ENCODE peak calls at places on chromosomes 12 and 14, in six cellular contexts. H, S, Q, I, C and W are unnamed samples.

GRCh38 chr14:71579331-71579730 is 352.9 kb upstream of the RGS6 start:
- DNase-seq in H (no peak), S (no peak), Q (no peak), I (no peak), C (no peak), W (no peak)

GRCh38 chr12:29241821-29242591 is 92.9 kb downstream of the FAR2 start:
- DNase-seq in H (peak), S (peak), Q (peak), I (no peak), C (peak), W (no peak)

GRCh38 chr12:26188641-26189040 is 6.7 kb upstream of the SSPN start:
- DNase-seq in H (no peak), S (peak), Q (no peak), I (no peak), C (no peak), W (no peak)

GRCh38 chr14:47665337-47666134 is 9.9 kb downstream of the MDGA2 start:
- DNase-seq in H (no peak), S (no peak), Q (no peak), I (no peak), C (no peak), W (no peak)

GRCh38 chr14:91372680-91373495 is 44.7 kb downstream of the CCDC88C start:
- DNase-seq in H (no peak), S (no peak), Q (no peak), I (no peak), C (no peak), W (no peak)

GRCh38 chr12:128820723-128821432 is 2.9 kb downstream of the SLC15A4 start:
- DNase-seq in H (no peak), S (no peak), Q (no peak), I (no peak), C (no peak), W (no peak)

GRCh38 chr12:124286414-124286813 is 8.5 kb upstream of the RFLNA start:
- DNase-seq in H (no peak), S (peak), Q (no peak), I (no peak), C (no peak), W (no peak)

GRCh38 chr14:74459289-74459946 is 33.4 kb upstream of the SYNDIG1L start:
- DNase-seq in H (peak), S (peak), Q (peak), I (peak), C (peak), W (no peak)

GRCh38 chr12:71938728-71939385 is at the start of gene TPH2:
- DNase-seq in H (peak), S (peak), Q (peak), I (peak), C (peak), W (peak)

GRCh38 chr14:74879427-74880180 is 2.1 kb upstream of the DLST start:
- DNase-seq in H (no peak), S (no peak), Q (peak), I (no peak), C (no peak), W (no peak)

GRCh38 chr14:94485944-94486841 is 10.2 kb upstream of the SERPINA9 start:
- DNase-seq in H (peak), S (peak), Q (peak), I (peak), C (peak), W (no peak)

GRCh38 chr12:103637429-103637828 is 50.4 kb downstream of the STAB2 start:
- DNase-seq in H (no peak), S (no peak), Q (no peak), I (no peak), C (no peak), W (no peak)

GRCh38 chr14:42854061-42854460 is 1247.4 kb downstream of the LRFN5 start:
- DNase-seq in H (no peak), S (peak), Q (no peak), I (no peak), C (peak), W (no peak)

GRCh38 chr14:101591121-101591520 is 29.8 kb downstream of the DIO3 start:
- DNase-seq in H (no peak), S (peak), Q (no peak), I (no peak), C (no peak), W (no peak)

GRCh38 chr12:19223695-19224094 is 94.2 kb downstream of the PLEKHA5 start:
- DNase-seq in H (no peak), S (peak), Q (no peak), I (no peak), C (no peak), W (no peak)

GRCh38 chr12:76274699-76275098 is 73.5 kb downstream of the BBS10 start:
- DNase-seq in H (no peak), S (peak), Q (no peak), I (no peak), C (no peak), W (no peak)

GRCh38 chr12:54306925-54307731 is 6.3 kb upstream of the NFE2 start:
- DNase-seq in H (peak), S (peak), Q (no peak), I (no peak), C (no peak), W (no peak)

GRCh38 chr14:69055125-69055524 is 76.0 kb upstream of the ACTN1 start:
- DNase-seq in H (no peak), S (peak), Q (no peak), I (no peak), C (no peak), W (no peak)

GRCh38 chr12:1496162-1496925 is 98.0 kb downstream of the FBXL14 start:
- DNase-seq in H (no peak), S (peak), Q (no peak), I (no peak), C (no peak), W (no peak)

GRCh38 chr12:124024263-124024678 is 51.3 kb downstream of the ZNF664 start:
- DNase-seq in H (no peak), S (peak), Q (no peak), I (no peak), C (no peak), W (no peak)

GRCh38 chr14:53847881-53848280 is 108.7 kb downstream of the BMP4 start:
- DNase-seq in H (no peak), S (no peak), Q (no peak), I (no peak), C (no peak), W (no peak)

GRCh38 chr14:97841762-97842161 is 1044.6 kb downstream of the VRK1 start:
- DNase-seq in H (no peak), S (no peak), Q (no peak), I (no peak), C (no peak), W (no peak)

GRCh38 chr14:72736791-72737559 is 156.9 kb downstream of the DPF3 start:
- DNase-seq in H (no peak), S (peak), Q (no peak), I (no peak), C (no peak), W (peak)

GRCh38 chr12:128797119-128798118 is 26.3 kb downstream of the SLC15A4 start:
- DNase-seq in H (no peak), S (no peak), Q (peak), I (peak), C (peak), W (no peak)

GRCh38 chr12:120142231-120142877 is 25.8 kb upstream of the RAB35 start:
- DNase-seq in H (no peak), S (no peak), Q (no peak), I (no peak), C (no peak), W (no peak)

GRCh38 chr14:96264850-96265249 is 8.8 kb downstream of the BDKRB1 start:
- DNase-seq in H (peak), S (peak), Q (peak), I (no peak), C (peak), W (no peak)

DNA sequence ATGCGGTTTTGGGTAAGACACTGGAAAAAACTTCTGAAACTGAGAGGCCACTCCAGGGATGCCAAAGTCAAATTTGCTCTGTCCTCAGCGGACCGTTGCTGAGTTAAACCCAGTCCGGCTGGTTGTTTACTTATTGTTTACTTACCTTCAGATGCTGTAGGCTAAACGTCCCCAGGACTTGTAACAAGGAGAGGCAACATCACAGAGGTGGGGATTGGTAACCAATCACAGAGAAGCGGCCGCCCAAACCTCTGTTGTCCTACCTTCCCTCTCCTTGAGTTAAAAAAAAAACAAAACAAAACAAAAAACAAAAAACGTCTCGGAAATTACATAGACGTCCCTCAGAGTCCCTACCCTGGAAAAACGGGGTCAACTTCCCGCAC is 380 bp downstream of the ANO2 start:
- DNase-seq in H (peak), S (no peak), Q (peak), I (no peak), C (no peak), W (no peak)
- TF ChIP-seq EZH2 in H (no peak), S (no peak), Q (no peak), I (no peak), C (no peak), W (no peak)

DNA sequence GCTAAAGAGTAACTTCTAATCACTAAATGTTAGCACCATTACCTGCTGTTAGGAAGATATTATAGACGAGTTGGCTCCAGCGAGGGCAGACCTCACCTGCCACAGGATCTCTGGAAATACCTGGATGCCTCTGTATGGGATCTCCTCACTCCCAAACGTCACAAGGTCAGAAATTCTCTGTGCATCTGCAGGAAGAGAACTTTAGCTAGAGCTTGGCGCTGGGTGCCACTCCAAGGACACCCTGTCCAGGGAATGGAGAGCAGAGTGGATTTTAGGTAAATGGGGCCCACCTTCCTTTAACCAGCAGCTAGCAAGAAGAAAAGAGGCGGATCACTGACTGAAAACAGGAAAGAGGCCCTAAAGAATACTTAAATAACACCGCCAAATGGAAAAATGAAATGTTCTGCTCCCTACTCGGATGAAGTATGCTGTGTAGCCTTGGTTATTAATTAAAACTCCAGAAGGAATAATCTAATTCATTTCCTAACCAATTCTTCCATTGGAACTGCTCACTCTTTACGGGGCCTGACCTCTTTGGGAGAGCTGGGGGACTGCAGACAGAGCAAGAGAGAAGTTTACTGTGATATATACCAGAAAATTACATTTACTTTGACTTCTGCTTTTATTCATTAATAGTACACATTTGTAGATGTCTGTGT is 4.2 kb upstream of the FOXG1 start:
- DNase-seq in H (no peak), S (no peak), Q (peak), I (no peak), C (no peak), W (no peak)
- TF ChIP-seq EZH2 in H (peak), S (no peak), Q (peak), I (peak), C (no peak), W (no peak)

GRCh38 chr14:99270491-99271287 is 1.3 kb downstream of the BCL11B start:
- DNase-seq in H (peak), S (no peak), Q (peak), I (no peak), C (peak), W (no peak)
- TF ChIP-seq EZH2 in H (no peak), S (peak), Q (no peak), I (no peak), C (no peak), W (no peak)

DNA sequence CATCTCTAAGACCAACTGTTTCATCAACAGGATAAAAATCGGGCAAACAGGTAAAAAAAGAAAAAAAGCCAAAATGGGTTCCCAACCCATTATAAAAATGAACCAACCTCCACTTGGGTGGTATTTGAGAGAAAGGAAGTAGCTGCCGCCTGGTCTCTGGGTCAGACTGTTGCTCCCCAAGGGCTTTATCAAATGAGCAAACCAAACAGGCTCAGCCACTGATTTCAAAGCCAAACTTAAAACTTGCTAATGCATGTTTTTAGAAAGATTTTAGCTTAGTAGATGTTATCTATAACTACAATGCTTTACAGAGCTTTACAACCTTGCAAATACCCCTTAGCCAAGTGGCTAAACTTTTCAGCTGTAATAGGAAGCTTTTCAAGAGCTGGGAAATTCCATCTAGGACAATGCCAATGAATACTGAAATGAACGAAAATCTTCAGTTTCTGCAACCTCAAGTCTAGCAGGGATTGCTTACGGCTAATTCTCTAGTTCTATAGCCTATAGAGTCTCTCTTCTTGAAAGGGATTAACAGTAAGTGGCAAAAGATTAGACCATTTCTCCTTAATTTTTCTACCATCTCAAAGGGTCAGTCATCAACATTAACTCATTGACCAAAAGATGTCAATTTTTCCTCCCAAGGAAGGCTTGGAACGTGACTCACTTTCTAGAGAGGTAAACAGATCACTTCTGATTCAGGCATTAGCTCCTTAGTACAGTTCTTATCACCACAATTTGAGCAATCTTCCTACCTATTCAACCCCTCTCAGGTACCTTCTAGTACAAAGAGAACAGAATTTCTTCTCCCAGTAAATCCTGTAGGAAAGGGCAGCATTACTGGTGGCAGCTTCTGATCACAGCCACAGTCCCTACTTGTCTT is 4.2 kb downstream of the PPM1H start:
- DNase-seq in H (peak), S (no peak), Q (no peak), I (no peak), C (no peak), W (no peak)
- TF ChIP-seq EZH2 in H (no peak), S (no peak), Q (no peak), I (no peak), C (no peak), W (no peak)

GRCh38 chr14:28767239-28767850 is 758 bp downstream of the FOXG1 start:
- DNase-seq in H (no peak), S (no peak), Q (no peak), I (no peak), C (no peak), W (no peak)

GRCh38 chr14:28765169-28765906 is 1.2 kb upstream of the FOXG1 start:
- DNase-seq in H (no peak), S (no peak), Q (peak), I (no peak), C (no peak), W (no peak)

GRCh38 chr14:28766505-28767238 is at the start of gene FOXG1:
- DNase-seq in H (peak), S (peak), Q (peak), I (no peak), C (peak), W (no peak)

GRCh38 chr14:28763914-28764848 is 2.4 kb upstream of the FOXG1 start:
- DNase-seq in H (peak), S (peak), Q (peak), I (no peak), C (no peak), W (no peak)

GRCh38 chr14:28765907-28766504 is 581 bp upstream of the FOXG1 start:
- DNase-seq in H (no peak), S (peak), Q (peak), I (no peak), C (no peak), W (no peak)
- TF ChIP-seq EZH2 in H (peak), S (peak), Q (peak), I (peak), C (peak), W (no peak)

DNA sequence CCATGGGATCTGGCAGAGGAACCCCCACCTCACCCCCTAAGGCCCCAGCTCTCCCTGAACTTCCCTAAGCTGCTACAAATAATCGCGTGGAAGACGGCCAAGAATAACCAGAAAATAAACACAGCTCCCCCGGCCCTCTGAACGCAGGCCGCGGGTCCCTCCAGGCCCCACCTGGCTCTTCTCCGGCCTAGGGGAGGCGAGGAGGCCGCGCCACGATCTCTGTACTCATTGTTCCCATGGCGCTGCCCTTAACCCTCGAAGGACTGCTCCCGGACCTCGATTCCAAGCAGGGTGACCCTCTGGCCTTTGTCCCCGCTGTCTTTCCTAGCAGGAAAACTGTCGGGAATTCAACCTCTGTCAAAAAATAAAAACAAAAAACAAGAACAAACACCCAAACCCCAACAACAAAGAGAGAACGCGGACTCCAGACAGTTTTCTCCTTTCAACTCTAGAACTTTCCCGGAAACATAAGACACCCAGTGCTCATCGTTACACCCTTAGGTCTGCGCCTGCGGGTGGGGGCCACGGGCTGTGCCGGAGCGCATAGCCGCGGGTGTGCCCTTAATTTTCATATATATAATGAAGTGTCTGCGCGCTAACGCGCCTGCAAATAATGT is 34.0 kb upstream of the TBX5 start:
- DNase-seq in H (peak), S (no peak), Q (peak), I (no peak), C (no peak), W (no peak)
- TF ChIP-seq EZH2 in H (peak), S (no peak), Q (peak), I (no peak), C (no peak), W (no peak)

GRCh38 chr14:27242874-27243273 is 645.0 kb upstream of the NOVA1 start:
- DNase-seq in H (no peak), S (no peak), Q (no peak), I (no peak), C (peak), W (no peak)
- TF ChIP-seq EZH2 in H (no peak), S (no peak), Q (no peak), I (no peak), C (no peak), W (no peak)